ENCODE peak calls at places on chromosomes 13 and 19, in seven cellular contexts. L is stomach, H is transverse colon, M is upper lobe of left lung, Z is suprapubic skin, C is ovary, G is adrenal gland. V is an unnamed sample. For H3K4me1 and H3K9me3, the result is how much of the 10 kb centered on the place peaks cover.

GRCh38 chr19:3716147-3716668 is 8.0 kb downstream of the TJP3 start:
- DNase-seq in L (no peak), H (no peak), M (peak), Z (no peak), C (no peak), G (no peak), V (no peak)

GRCh38 chr13:39960206-39960605 is 304.7 kb downstream of the COG6 start:
- DNase-seq in L (no peak), H (no peak), M (no peak), Z (no peak), C (no peak), G (no peak), V (no peak)

GRCh38 chr19:6340493-6341201 is 7.2 kb upstream of the ACER1 start:
- DNase-seq in L (no peak), H (no peak), M (no peak), Z (no peak), C (no peak), G (no peak), V (no peak)

GRCh38 chr19:39507715-39508364 is 7.1 kb upstream of the SELENOV start:
- DNase-seq in L (no peak), H (no peak), M (no peak), Z (no peak), C (no peak), G (no peak), V (no peak)

GRCh38 chr19:16869331-16869972 is 19.3 kb upstream of the F2RL3 start:
- DNase-seq in L (no peak), H (no peak), M (no peak), Z (no peak), C (no peak), G (no peak), V (no peak)

GRCh38 chr19:55216461-55217198 is 7.3 kb upstream of the PTPRH start:
- DNase-seq in L (peak), H (peak), M (peak), Z (no peak), C (peak), G (peak), V (peak)

GRCh38 chr13:100389617-100390016 is 199.0 kb downstream of the GGACT start:
- DNase-seq in L (no peak), H (no peak), M (no peak), Z (no peak), C (no peak), G (no peak), V (no peak)

GRCh38 chr13:36360863-36361262 is 14.7 kb upstream of the SPART start:
- DNase-seq in L (no peak), H (no peak), M (no peak), Z (no peak), C (no peak), G (no peak), V (no peak)

GRCh38 chr13:40613192-40613818 is 53.1 kb downstream of the FOXO1 start:
- DNase-seq in L (peak), H (peak), M (peak), Z (no peak), C (no peak), G (peak), V (peak)

GRCh38 chr19:38880882-38881609 is 3.0 kb upstream of the RINL start:
- DNase-seq in L (no peak), H (no peak), M (no peak), Z (no peak), C (no peak), G (no peak), V (no peak)

GRCh38 chr19:55483681-55484361 is 1.2 kb upstream of the NAT14 start:
- DNase-seq in L (no peak), H (no peak), M (no peak), Z (no peak), C (peak), G (no peak), V (no peak)

GRCh38 chr19:31220540-31220939 is 128.7 kb downstream of the TSHZ3 start:
- DNase-seq in L (no peak), H (no peak), M (no peak), Z (no peak), C (no peak), G (no peak), V (no peak)

GRCh38 chr19:4329858-4330257 is 8.8 kb downstream of the STAP2 start:
- DNase-seq in L (no peak), H (no peak), M (no peak), Z (no peak), C (peak), G (no peak), V (no peak)

GRCh38 chr19:33100894-33101644 is 20.1 kb downstream of the GPATCH1 start:
- DNase-seq in L (peak), H (peak), M (no peak), Z (no peak), C (no peak), G (no peak), V (no peak)

GRCh38 chr19:35023428-35023827 is 6.8 kb upstream of the SCN1B start:
- DNase-seq in L (no peak), H (no peak), M (no peak), Z (no peak), C (no peak), G (no peak), V (no peak)

GRCh38 chr19:10292206-10292788 is 2.5 kb downstream of the ICAM5 start:
- DNase-seq in L (peak), H (peak), M (peak), Z (peak), C (peak), G (peak), V (peak)

GRCh38 chr19:19559942-19560341 is 21.9 kb downstream of the CILP2 start:
- DNase-seq in L (no peak), H (no peak), M (no peak), Z (no peak), C (no peak), G (no peak), V (no peak)

GRCh38 chr19:6677924-6678689 is 8.1 kb upstream of the TNFSF14 start:
- DNase-seq in L (no peak), H (no peak), M (peak), Z (no peak), C (no peak), G (peak), V (no peak)

GRCh38 chr13:69970521-69970920 is 137.1 kb upstream of the ATXN8OS start:
- DNase-seq in L (no peak), H (no peak), M (no peak), Z (no peak), C (no peak), G (no peak), V (no peak)

GRCh38 chr19:44685877-44686276 is 13.1 kb upstream of the CEACAM16 start:
- DNase-seq in L (no peak), H (no peak), M (peak), Z (no peak), C (no peak), G (no peak), V (no peak)

GRCh38 chr19:3068071-3068470 is 5.8 kb upstream of the TLE5 start:
- DNase-seq in L (no peak), H (no peak), M (no peak), Z (no peak), C (no peak), G (peak), V (peak)

GRCh38 chr19:4913996-4914735 is 4.9 kb downstream of the UHRF1 start:
- DNase-seq in L (no peak), H (peak), M (no peak), Z (no peak), C (no peak), G (no peak), V (no peak)

GRCh38 chr19:9523885-9524474 is 14.5 kb downstream of the ZNF426 start:
- DNase-seq in L (no peak), H (no peak), M (no peak), Z (no peak), C (no peak), G (no peak), V (no peak)

GRCh38 chr19:54439174-54439851 is 9.7 kb upstream of the LENG8 start:
- DNase-seq in L (peak), H (no peak), M (no peak), Z (no peak), C (no peak), G (peak), V (no peak)

GRCh38 chr13:99967884-99968520 is 3.6 kb downstream of the ZIC5 start:
- DNase-seq in L (no peak), H (no peak), M (no peak), Z (no peak), C (no peak), G (no peak), V (no peak)

GRCh38 chr13:46553886-46554855 is 1.2 kb downstream of the LRCH1 start:
- DNase-seq in L (peak), H (peak), M (peak), Z (peak), C (peak), G (peak), V (peak)
- TF ChIP-seq POLR2A in L (no peak), H (peak), M (peak), Z (no peak), C (no peak), G (no peak), V (peak)

GRCh38 chr19:1173845-1174809 is at the start of gene SBNO2:
- DNase-seq in L (peak), H (peak), M (peak), Z (peak), C (peak), G (peak), V (peak)

GRCh38 chr19:1175020-1175419 is 952 bp upstream of the SBNO2 start:
- DNase-seq in L (no peak), H (no peak), M (no peak), Z (no peak), C (no peak), G (peak), V (no peak)

GRCh38 chr19:1172353-1173159 is 1.5 kb downstream of the SBNO2 start:
- DNase-seq in L (peak), H (peak), M (peak), Z (peak), C (no peak), G (peak), V (peak)

GRCh38 chr19:1171755-1172352 is 2.2 kb downstream of the SBNO2 start:
- DNase-seq in L (peak), H (no peak), M (no peak), Z (peak), C (peak), G (peak), V (no peak)

DNA sequence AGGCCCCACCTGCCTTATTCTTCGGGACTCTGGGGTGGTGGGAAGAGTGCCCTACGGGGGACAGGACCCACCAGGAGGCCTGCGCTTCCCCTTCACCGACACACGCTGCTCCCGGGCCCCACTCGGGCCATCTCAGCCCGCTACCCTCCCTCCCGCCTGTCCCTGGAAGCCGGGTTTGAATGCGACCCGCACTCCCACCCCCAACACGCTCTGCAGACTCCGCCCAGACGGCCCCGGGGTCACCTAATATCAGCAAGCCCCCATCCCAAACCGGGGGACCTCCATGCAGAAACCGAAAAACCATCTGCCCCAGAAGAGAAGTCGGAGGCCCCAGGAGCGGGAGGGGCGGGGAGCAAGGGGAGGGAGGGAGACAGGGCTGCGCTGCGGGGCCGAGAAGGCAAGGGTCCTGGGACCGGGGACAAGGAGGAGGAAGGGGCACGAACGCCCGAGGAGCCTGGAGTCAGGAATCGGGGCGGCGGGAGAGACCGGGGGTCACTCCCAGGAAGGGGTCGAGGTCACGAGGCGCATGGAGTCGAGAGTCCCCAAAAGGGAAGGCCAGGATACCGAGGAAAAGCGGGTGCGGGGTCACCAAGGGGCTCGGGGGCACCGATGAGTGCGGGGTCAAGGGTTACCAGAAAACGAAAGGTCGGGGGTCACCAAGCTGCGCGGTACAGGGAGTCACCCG is 766 bp downstream of the SBNO2 start:
- DNase-seq in L (no peak), H (no peak), M (no peak), Z (peak), C (peak), G (peak), V (no peak)
- H3K4me1 ChIP-seq in L (under half), H (under half), M (under half), Z (half or more), C (under half), G (under half), V (under half)

DNA sequence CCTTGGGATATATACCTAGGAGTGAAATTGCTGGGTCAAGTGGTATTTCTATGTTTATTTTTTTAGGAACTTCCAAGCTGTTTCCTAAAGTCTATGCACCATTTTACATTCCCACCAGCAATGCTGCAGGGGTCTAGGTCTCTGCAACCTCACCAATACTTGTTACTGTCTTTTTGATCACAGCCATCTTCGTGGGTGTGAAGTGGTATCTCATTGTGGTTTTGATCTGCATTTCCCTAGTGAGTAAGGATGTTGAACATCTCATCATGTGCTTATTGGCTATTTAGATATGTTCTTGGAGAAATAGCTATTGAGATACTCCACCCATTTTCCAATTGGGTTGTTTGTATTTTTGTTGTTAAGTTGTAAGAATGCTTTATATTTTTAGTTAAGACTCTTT is 2.7 kb downstream of the OR10H2 start:
- DNase-seq in L (no peak), H (no peak), M (no peak), Z (no peak), C (no peak), G (no peak), V (no peak)
- H3K9me3 ChIP-seq in L (under half), H (under half), M (under half), Z (under half), C (under half), G (under half), V (under half)

GRCh38 chr19:48964205-48965032 is 690 bp upstream of the FTL start:
- DNase-seq in L (peak), H (peak), M (peak), Z (no peak), C (peak), G (peak), V (no peak)

GRCh38 chr19:48965806-48966540 is 864 bp downstream of the FTL start:
- DNase-seq in L (peak), H (peak), M (peak), Z (peak), C (peak), G (peak), V (peak)

GRCh38 chr19:48963371-48964204 is 1.5 kb upstream of the FTL start:
- DNase-seq in L (peak), H (peak), M (peak), Z (no peak), C (peak), G (peak), V (peak)

GRCh38 chr19:48966541-48967345 is 1.6 kb downstream of the FTL start:
- DNase-seq in L (no peak), H (no peak), M (no peak), Z (no peak), C (no peak), G (peak), V (no peak)

GRCh38 chr19:48965033-48965805 is at the start of gene FTL:
- DNase-seq in L (peak), H (peak), M (peak), Z (peak), C (peak), G (peak), V (peak)
- TF ChIP-seq POLR2A in L (peak), H (peak), M (peak), Z (peak), C (peak), G (peak), V (peak)

GRCh38 chr19:49328741-49329140 is 3.8 kb upstream of the SLC6A16 start:
- DNase-seq in L (no peak), H (no peak), M (no peak), Z (no peak), C (no peak), G (no peak), V (no peak)

GRCh38 chr19:49324801-49325491 is at the start of gene SLC6A16:
- DNase-seq in L (no peak), H (no peak), M (no peak), Z (no peak), C (no peak), G (no peak), V (no peak)

GRCh38 chr19:49327878-49328544 is 3.0 kb upstream of the SLC6A16 start:
- DNase-seq in L (no peak), H (no peak), M (no peak), Z (no peak), C (no peak), G (peak), V (no peak)

GRCh38 chr19:49331616-49332055 is 3.6 kb upstream of the CD37 start:
- DNase-seq in L (peak), H (no peak), M (peak), Z (peak), C (no peak), G (no peak), V (no peak)

DNA sequence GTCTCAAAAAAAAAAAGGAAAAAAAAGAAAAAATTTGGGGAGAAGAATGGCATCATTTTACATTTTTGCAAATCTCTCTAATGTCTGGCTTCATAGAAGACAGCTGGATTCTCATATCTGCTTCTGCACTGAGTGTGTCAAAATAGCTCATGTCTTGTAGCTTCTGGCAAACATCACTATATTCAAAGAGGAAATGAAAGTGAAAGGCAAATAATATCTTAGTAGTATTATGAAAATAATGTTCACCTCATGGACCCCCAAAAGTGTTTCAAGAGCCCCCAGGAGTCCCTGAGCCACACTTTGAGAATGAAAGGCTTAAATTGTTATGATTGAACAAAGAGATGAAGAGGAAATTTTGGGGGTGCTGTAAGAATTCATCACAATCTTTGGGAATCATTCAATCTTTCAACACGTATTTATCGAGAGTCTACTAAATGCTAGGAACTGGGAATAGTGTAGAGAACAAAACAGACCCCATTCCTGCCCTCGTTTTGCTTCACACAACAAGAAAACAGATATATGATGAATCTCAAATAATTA is 1.2 kb upstream of the SLC6A16 start:
- DNase-seq in L (no peak), H (no peak), M (no peak), Z (no peak), C (no peak), G (no peak), V (no peak)
- H3K4me1 ChIP-seq in L (under half), H (under half), M (under half), Z (under half), C (under half), G (under half), V (under half)

GRCh38 chr13:62142048-62142447 is 726.4 kb upstream of the PCDH20 start:
- DNase-seq in L (no peak), H (no peak), M (no peak), Z (no peak), C (no peak), G (no peak), V (no peak)
- H3K9me3 ChIP-seq in L (under half), H (under half), M (under half), Z (under half), C (under half), G (under half), V (under half)

GRCh38 chr19:50022823-50023222 is 2.3 kb downstream of the VRK3 start:
- DNase-seq in L (no peak), H (no peak), M (no peak), Z (no peak), C (no peak), G (no peak), V (no peak)

GRCh38 chr19:50024719-50025021 is 502 bp downstream of the VRK3 start:
- DNase-seq in L (no peak), H (no peak), M (no peak), Z (no peak), C (no peak), G (no peak), V (no peak)

GRCh38 chr19:50026550-50026906 is 723 bp downstream of the ZNF473 start:
- DNase-seq in L (no peak), H (no peak), M (no peak), Z (no peak), C (peak), G (no peak), V (no peak)

GRCh38 chr19:50025794-50026549 is at the start of gene ZNF473:
- DNase-seq in L (peak), H (peak), M (peak), Z (peak), C (peak), G (peak), V (peak)

GRCh38 chr19:50025022-50025793 is at the start of gene VRK3:
- DNase-seq in L (peak), H (peak), M (peak), Z (peak), C (peak), G (peak), V (peak)
- TF ChIP-seq POLR2A in L (no peak), H (peak), M (peak), Z (no peak), C (peak), G (no peak), V (peak)

V was measured in gastrocnemius medialis.